ENCODE peak calls at places on chromosome 15, in six cellular contexts. J is body of pancreas, V is ovary, R is IMR-90, H is suprapubic skin, Y is tibial nerve. P is an unnamed sample.

GRCh38 chr15:67479781-67480180 is 41.1 kb upstream of the C15orf61 start:
- DNase-seq in R (peak; percentile 52), H (no peak), Y (no peak), J (no peak), V (no peak), P (no peak)

GRCh38 chr15:41116872-41117242 is 777 bp upstream of the INO80 start:
- DNase-seq in R (no peak), H (no peak), Y (no peak), V (no peak), J (no peak), P (no peak)

GRCh38 chr15:30922469-30923311 is 19.0 kb downstream of the FAN1 start:
- DNase-seq in H (no peak), V (no peak), R (peak; percentile 50), Y (peak; percentile 34), J (no peak), P (peak; percentile 37)

GRCh38 chr15:60966316-60966715 is 262.8 kb downstream of the RORA start:
- DNase-seq in V (no peak), Y (no peak), H (no peak), J (no peak), R (peak; percentile 69), P (no peak)

GRCh38 chr15:67512140-67512539 is 8.8 kb upstream of the C15orf61 start:
- DNase-seq in H (no peak), R (no peak), J (no peak), Y (no peak), V (no peak), P (no peak)

GRCh38 chr15:25712192-25712960 is 150.8 kb downstream of the ATP10A start:
- DNase-seq in Y (no peak), R (no peak), V (no peak), H (no peak), J (no peak), P (no peak)

GRCh38 chr15:85116925-85117646 is 135.4 kb downstream of the PDE8A start:
- DNase-seq in H (no peak), J (no peak), R (peak; percentile 38), Y (no peak), V (no peak), P (no peak)

GRCh38 chr15:48373855-48374421 is 42.7 kb downstream of the DUT start:
- DNase-seq in V (no peak), R (peak; percentile 81), J (no peak), Y (no peak), H (no peak), P (peak; percentile 62)

GRCh38 chr15:89002281-89002761 is 85.9 kb upstream of the ABHD2 start:
- DNase-seq in V (peak; percentile 55), H (no peak), R (peak; percentile 90), Y (no peak), J (no peak), P (peak; percentile 43)

GRCh38 chr15:50820808-50821382 is 55.4 kb upstream of the SPPL2A start:
- DNase-seq in H (no peak), V (no peak), Y (no peak), R (no peak), J (no peak), P (no peak)

GRCh38 chr15:39553947-39554731 is 26.7 kb upstream of the THBS1 start:
- DNase-seq in H (no peak), J (no peak), R (no peak), Y (no peak), V (no peak), P (no peak)

GRCh38 chr15:61715082-61715481 is 345.2 kb downstream of the VPS13C start:
- DNase-seq in H (no peak), V (no peak), J (peak; percentile 11), R (no peak), Y (no peak), P (no peak)

GRCh38 chr15:69388259-69388658 is 25.9 kb upstream of the KIF23 start:
- DNase-seq in Y (no peak), V (no peak), R (no peak), H (no peak), J (no peak), P (peak; percentile 47)

GRCh38 chr15:73326157-73326556 is 42.6 kb downstream of the HCN4 start:
- DNase-seq in R (no peak), Y (no peak), H (peak; percentile 8), J (no peak), V (no peak), P (no peak)

GRCh38 chr15:84022516-84022915 is 213.1 kb upstream of the GOLGA6L4 start:
- DNase-seq in J (no peak), H (no peak), V (no peak), R (no peak), Y (no peak), P (no peak)

GRCh38 chr15:101489633-101490407 is at the start of gene PCSK6:
- DNase-seq in J (peak; percentile 43), H (no peak), R (no peak), Y (no peak), V (peak; percentile 56), P (no peak)

GRCh38 chr15:73946046-73946678 is 19.9 kb downstream of the LOXL1 start:
- DNase-seq in J (no peak), R (no peak), H (no peak), V (peak; percentile 30), Y (no peak), P (peak; percentile 24)

GRCh38 chr15:48472756-48473155 is 141.5 kb downstream of the DUT start:
- DNase-seq in R (peak; percentile 58), Y (no peak), J (no peak), V (no peak), H (no peak), P (no peak)

GRCh38 chr15:25679492-25679891 is 183.6 kb downstream of the ATP10A start:
- DNase-seq in R (no peak), Y (no peak), V (no peak), J (no peak), H (no peak), P (no peak)

GRCh38 chr15:25177955-25178801 is 223.4 kb downstream of the SNRPN start:
- DNase-seq in V (peak; percentile 13), Y (no peak), J (no peak), R (no peak), H (peak; percentile 39), P (peak; percentile 3)

GRCh38 chr15:80550219-80550909 is 144.7 kb upstream of the ABHD17C start:
- DNase-seq in V (no peak), R (peak; percentile 98), Y (no peak), J (no peak), H (no peak), P (no peak)

GRCh38 chr15:51108933-51109550 is 14.3 kb upstream of the TNFAIP8L3 start:
- DNase-seq in Y (no peak), H (no peak), V (no peak), J (no peak), R (peak; percentile 92), P (peak; percentile 32)

GRCh38 chr15:43792761-43793493 is 807 bp downstream of the SERF2 start:
- DNase-seq in H (no peak), R (peak; percentile 34), V (peak; percentile 50), J (peak; percentile 33), Y (no peak), P (peak; percentile 67)

GRCh38 chr15:26697913-26698312 is 75.0 kb downstream of the GABRB3 start:
- DNase-seq in Y (no peak), V (no peak), R (no peak), J (no peak), H (no peak), P (no peak)

GRCh38 chr15:59169337-59169736 is 37.3 kb upstream of the LDHAL6B start:
- DNase-seq in R (peak; percentile 86), H (no peak), V (no peak), Y (no peak), J (no peak), P (no peak)

GRCh38 chr15:65388306-65389080 is 10.7 kb upstream of the IGDCC3 start:
- DNase-seq in J (no peak), H (no peak), Y (no peak), R (no peak), V (no peak), P (no peak)

GRCh38 chr15:57017024-57017423 is 98.6 kb downstream of the TCF12 start:
- DNase-seq in V (no peak), R (peak; percentile 20), J (no peak), H (no peak), Y (no peak), P (no peak)

GRCh38 chr15:80831606-80832224 is 52.5 kb downstream of the CEMIP start:
- DNase-seq in R (no peak), V (no peak), Y (no peak), H (no peak), J (no peak), P (no peak)

GRCh38 chr15:68494573-68495105 is 62.7 kb upstream of the ITGA11 start:
- DNase-seq in H (no peak), V (no peak), R (no peak), Y (no peak), J (no peak), P (no peak)

GRCh38 chr15:94305133-94305532 is 73.8 kb downstream of the MCTP2 start:
- DNase-seq in R (peak; percentile 40), H (no peak), V (no peak), Y (no peak), J (no peak), P (no peak)

GRCh38 chr15:74235962-74236361 is at the start of gene CCDC33:
- DNase-seq in R (no peak), Y (no peak), J (no peak), H (no peak), V (no peak), P (no peak)

GRCh38 chr15:73704869-73705645 is 20.9 kb downstream of the CD276 start:
- DNase-seq in Y (peak; percentile 42), V (peak; percentile 82), R (peak; percentile 28), H (no peak), J (peak; percentile 64), P (peak; percentile 67)

DNA sequence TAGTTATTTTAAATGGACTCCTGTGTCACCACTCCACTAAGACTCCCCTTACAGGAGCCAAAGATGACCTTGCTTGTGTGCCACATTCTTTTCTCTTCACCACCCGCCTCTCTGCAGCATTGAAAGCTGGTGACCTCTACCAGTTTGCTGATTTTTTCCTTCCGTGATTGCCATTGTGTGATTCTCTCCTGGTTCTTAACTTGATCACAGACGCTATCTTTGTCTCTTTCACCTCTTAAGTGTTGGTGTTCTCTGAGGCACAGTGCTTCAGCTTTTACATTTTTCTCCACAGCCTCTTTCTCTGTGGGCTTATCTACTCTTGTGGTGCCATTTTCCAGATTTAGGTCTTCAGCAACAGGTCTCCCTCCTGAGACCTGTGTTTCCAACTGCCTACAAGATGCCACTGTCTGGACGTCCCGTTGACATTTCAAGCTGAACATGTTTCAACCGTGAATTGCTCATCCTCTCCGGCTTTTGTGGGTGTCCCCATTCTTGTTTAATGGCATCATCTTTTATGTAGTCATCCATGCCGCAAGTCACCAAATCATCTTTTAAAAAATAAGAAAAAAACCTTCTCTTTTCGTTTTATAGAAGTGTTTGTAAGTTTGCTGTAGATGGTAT is 26.5 kb downstream of the IQGAP1 start:
- DNase-seq in H (no peak), J (no peak), R (peak; percentile 91), Y (no peak), V (no peak), P (no peak)
- H3K4me1 ChIP-seq in H (peaks cover 61% of the 10 kb centered on the region), J (peaks cover 48% of the 10 kb centered on the region), R (peaks cover 13% of the 10 kb centered on the region), Y (peaks cover 39% of the 10 kb centered on the region), V (peaks cover 8% of the 10 kb centered on the region), P (peaks cover 56% of the 10 kb centered on the region)

GRCh38 chr15:28942046-28942445 is 56.3 kb downstream of the APBA2 start:
- DNase-seq in J (peak; percentile 7), R (no peak), Y (no peak), H (peak; percentile 40), V (peak; percentile 7), P (no peak)
- TF ChIP-seq CTCF in J (no peak), R (no peak), Y (no peak), H (no peak), V (no peak), P (no peak)

GRCh38 chr15:32641517-32642059 is at the start of gene SCG5:
- DNase-seq in H (no peak), Y (no peak), R (peak; percentile 49), V (peak; percentile 40), J (no peak), P (no peak)
- TF ChIP-seq POLR2A in H (no peak), Y (no peak), R (no peak), V (no peak), J (peak; percentile 58), P (no peak)

GRCh38 chr15:70714575-70714974 is 48.8 kb downstream of the UACA start:
- DNase-seq in J (no peak), R (no peak), Y (no peak), H (no peak), V (no peak), P (no peak)
- H3K4me1 ChIP-seq in J (peaks cover 36% of the 10 kb centered on the region), R (peaks cover 23% of the 10 kb centered on the region), Y (peaks cover 15% of the 10 kb centered on the region), H (peaks cover 64% of the 10 kb centered on the region), V (peaks cover 8% of the 10 kb centered on the region), P (peaks cover 35% of the 10 kb centered on the region)